ENCODE peak calls at places on chromosomes 2 and 18, in nine cellular contexts. E is iris pigment epithelial cell; O is T follicular helper cell; G is heart left ventricle; T is activated naive CD8-positive, alpha-beta T cell treated with anti-CD3 and anti-CD28 coated beads, Interleukin-2, amount 50 U/mL, for 24 hours; X is fibroblast of mammary gland; L is NCI-H1105; W is activated T-cell treated with anti-CD3 and anti-CD28 coated beads, Interleukin-2, amount 50 U/mL, for 72 hours; Z is GM04504. M is an unnamed sample.

GRCh38 chr2:161103451-161103831 is 56.8 kb upstream of the TANK start:
- DNase-seq in T (no peak), L (no peak), X (no peak), Z (no peak), E (no peak), W (no peak), G (no peak), O (no peak), M (no peak)

GRCh38 chr18:76351961-76352581 is 143.0 kb downstream of the ZNF516 start:
- DNase-seq in L (no peak), G (no peak), W (no peak), Z (peak), O (no peak), T (no peak), E (peak), X (peak), M (no peak)

GRCh38 chr18:22465859-22466602 is 48.3 kb upstream of the CTAGE1 start:
- DNase-seq in W (peak), T (no peak), G (peak), L (no peak), O (no peak), Z (peak), X (peak), E (peak), M (no peak)

GRCh38 chr2:164504253-164504652 is 117.0 kb downstream of the GRB14 start:
- DNase-seq in L (no peak), G (no peak), Z (no peak), X (no peak), T (no peak), E (no peak), O (no peak), W (no peak), M (no peak)

GRCh38 chr2:9021563-9022211 is 18.2 kb upstream of the MBOAT2 start:
- DNase-seq in T (no peak), O (no peak), E (no peak), Z (no peak), L (no peak), X (peak), G (no peak), W (no peak), M (no peak)

GRCh38 chr2:27723372-27724144 is 48.0 kb upstream of the MRPL33 start:
- DNase-seq in L (no peak), W (no peak), O (no peak), T (no peak), Z (no peak), E (peak), X (peak), G (peak), M (no peak)

GRCh38 chr2:234426616-234427015 is 70.3 kb downstream of the ARL4C start:
- DNase-seq in O (no peak), Z (no peak), E (no peak), X (no peak), W (no peak), T (no peak), G (no peak), L (no peak), M (no peak)

GRCh38 chr2:200353125-200353524 is 46.6 kb downstream of the SPATS2L start:
- DNase-seq in G (no peak), Z (no peak), X (peak), L (no peak), O (no peak), E (no peak), W (no peak), T (no peak), M (no peak)

GRCh38 chr2:27885246-27885645 is 4.9 kb downstream of the RBKS start:
- DNase-seq in L (no peak), G (no peak), T (no peak), W (no peak), X (peak), Z (no peak), O (no peak), E (peak), M (no peak)

GRCh38 chr2:74036450-74037175 is 51.9 kb downstream of the TET3 start:
- DNase-seq in O (no peak), X (no peak), W (no peak), L (no peak), Z (no peak), E (no peak), T (no peak), G (no peak), M (no peak)

GRCh38 chr2:239225456-239225855 is 175.4 kb downstream of the HDAC4 start:
- DNase-seq in W (no peak), G (no peak), X (no peak), L (no peak), T (no peak), E (no peak), Z (no peak), O (no peak), M (no peak)

GRCh38 chr2:143988082-143988481 is 531.8 kb downstream of the ZEB2 start:
- DNase-seq in L (no peak), Z (no peak), G (no peak), T (no peak), O (no peak), E (no peak), W (no peak), X (no peak), M (no peak)

GRCh38 chr2:64410673-64411072 is 43.3 kb upstream of the LGALSL start:
- DNase-seq in W (no peak), G (no peak), E (no peak), Z (no peak), L (no peak), X (no peak), T (no peak), O (no peak), M (no peak)

GRCh38 chr2:10303634-10304378 is 1.1 kb downstream of the HPCAL1 start:
- DNase-seq in L (peak), X (peak), W (peak), G (peak), T (peak), O (peak), E (peak), Z (no peak), M (no peak)